ENCODE peak calls at places on chromosomes 3 and 15, in five cellular contexts. B is foreskin fibroblast, A is sciatic nerve, W is spleen, T is T-helper 9 cell. Y is an unnamed sample.

GRCh38 chr3:126127904-126128303 is 44.0 kb upstream of the SLC41A3 start:
- DNase-seq in W (peak), B (no peak), A (peak), T (no peak), Y (no peak)

GRCh38 chr15:35909414-35909813 is 363.4 kb upstream of the DPH6 start:
- DNase-seq in W (no peak), B (no peak), A (no peak), T (no peak), Y (no peak)

GRCh38 chr3:123880998-123881561 is 3.1 kb downstream of the MYLK start:
- DNase-seq in A (no peak), B (peak), T (no peak), W (no peak), Y (peak)

GRCh38 chr3:29064085-29064484 is 216.8 kb upstream of the RBMS3 start:
- DNase-seq in W (no peak), B (peak), A (no peak), T (no peak), Y (no peak)

GRCh38 chr3:79200456-79200855 is 567.3 kb downstream of the ROBO1 start:
- DNase-seq in W (no peak), A (no peak), B (no peak), T (no peak), Y (no peak)

GRCh38 chr3:78204977-78205376 is 1165.1 kb downstream of the ROBO2 start:
- DNase-seq in W (no peak), A (no peak), T (no peak), B (peak), Y (peak)

GRCh38 chr3:41448396-41448795 is 249.1 kb downstream of the CTNNB1 start:
- DNase-seq in T (no peak), B (no peak), W (no peak), A (no peak), Y (no peak)

GRCh38 chr3:5143459-5143858 is 21.4 kb downstream of the ARL8B start:
- DNase-seq in W (no peak), A (no peak), T (no peak), B (no peak), Y (no peak)

GRCh38 chr3:74824366-74824765 is 209.9 kb upstream of the CNTN3 start:
- DNase-seq in B (no peak), A (no peak), W (no peak), T (no peak), Y (no peak)

GRCh38 chr3:106025151-106025722 is 156.4 kb upstream of the CBLB start:
- DNase-seq in B (peak), T (no peak), A (peak), W (no peak), Y (no peak)

GRCh38 chr3:152259480-152259879 is 9.2 kb upstream of the MBNL1 start:
- DNase-seq in T (no peak), A (no peak), B (no peak), W (no peak), Y (no peak)

GRCh38 chr3:146585156-146585555 is 20.0 kb downstream of the PLSCR5 start:
- DNase-seq in W (no peak), A (no peak), T (no peak), B (no peak), Y (no peak)

GRCh38 chr15:32701863-32702262 is 15.9 kb upstream of the GREM1 start:
- DNase-seq in T (no peak), W (no peak), A (no peak), B (peak), Y (no peak)

GRCh38 chr3:17686613-17687012 is 55.8 kb downstream of the TBC1D5 start:
- DNase-seq in B (peak), T (no peak), A (no peak), W (no peak), Y (peak)

GRCh38 chr15:31155136-31155535 is 53.6 kb upstream of the TRPM1 start:
- DNase-seq in T (no peak), A (no peak), W (peak), B (no peak), Y (no peak)

GRCh38 chr15:92693922-92694331 is 38.4 kb upstream of the FAM174B start:
- DNase-seq in T (no peak), B (no peak), W (no peak), A (no peak), Y (no peak)

GRCh38 chr3:157088506-157089454 is 71.2 kb downstream of the CCNL1 start:
- DNase-seq in W (peak), B (peak), A (peak), T (peak), Y (peak)

GRCh38 chr3:170780955-170781354 is 89.0 kb downstream of the RPL22L1 start:
- DNase-seq in B (peak), T (no peak), W (no peak), A (no peak), Y (no peak)

GRCh38 chr3:156725706-156726105 is 51.3 kb downstream of the TIPARP start:
- DNase-seq in A (no peak), B (no peak), W (no peak), T (no peak), Y (no peak)

GRCh38 chr3:108818404-108818803 is 4.2 kb upstream of the TRAT1 start:
- DNase-seq in A (no peak), T (peak), W (no peak), B (no peak), Y (no peak)

GRCh38 chr15:66483131-66483566 is 14.4 kb downstream of the SNAPC5 start:
- DNase-seq in A (no peak), W (no peak), B (peak), T (no peak), Y (peak)

GRCh38 chr15:75731248-75732100 is 18.8 kb upstream of the CSPG4 start:
- DNase-seq in W (peak), B (peak), T (no peak), A (peak), Y (no peak)

GRCh38 chr3:112676659-112677234 is 35.8 kb upstream of the CCDC80 start:
- DNase-seq in A (peak), B (peak), T (peak), W (peak), Y (peak)

GRCh38 chr3:124347418-124347817 is 355.5 kb upstream of the ROPN1 start:
- DNase-seq in B (peak), T (no peak), W (no peak), A (no peak), Y (no peak)